ENCODE peak calls at places on chromosomes 5 and 9, in six cellular contexts. W, P, R, E, K and J are unnamed samples. For H3K36me3, the result is how much of the 10 kb centered on the place peaks cover.

GRCh38 chr5:30959238-30959637 is 234.2 kb upstream of the CDH6 start:
- DNase-seq in W (no peak), P (no peak), R (no peak), E (no peak), K (no peak), J (no peak)

GRCh38 chr9:13513710-13514444 is 234.4 kb upstream of the MPDZ start:
- DNase-seq in W (no peak), P (no peak), R (no peak), E (no peak), K (no peak), J (no peak)

GRCh38 chr9:124388275-124389048 is 26.8 kb downstream of the PSMB7 start:
- DNase-seq in W (no peak), P (peak), R (peak), E (no peak), K (no peak), J (no peak)

GRCh38 chr9:130227833-130228232 is 37.7 kb upstream of the HMCN2 start:
- DNase-seq in W (no peak), P (no peak), R (no peak), E (no peak), K (no peak), J (no peak)

GRCh38 chr9:7570107-7570720 is 229.4 kb downstream of the DMAC1 start:
- DNase-seq in W (peak), P (peak), R (peak), E (peak), K (no peak), J (no peak)

GRCh38 chr5:151205411-151205810 is 18.5 kb downstream of the CCDC69 start:
- DNase-seq in W (no peak), P (no peak), R (no peak), E (no peak), K (no peak), J (peak)

GRCh38 chr5:132905938-132906337 is 32.5 kb downstream of the LEAP2 start:
- DNase-seq in W (no peak), P (no peak), R (peak), E (no peak), K (no peak), J (no peak)

GRCh38 chr5:172491481-172491880 is 37.2 kb upstream of the SH3PXD2B start:
- DNase-seq in W (peak), P (no peak), R (no peak), E (no peak), K (no peak), J (peak)

GRCh38 chr9:93896093-93896492 is 59.1 kb downstream of the BARX1 start:
- DNase-seq in W (peak), P (no peak), R (no peak), E (no peak), K (no peak), J (peak)

GRCh38 chr9:7186175-7186574 is 428.4 kb downstream of the KDM4C start:
- DNase-seq in W (no peak), P (peak), R (peak), E (no peak), K (no peak), J (no peak)

GRCh38 chr9:130495067-130495466 is 50.3 kb downstream of the ASS1 start:
- DNase-seq in W (no peak), P (no peak), R (no peak), E (no peak), K (no peak), J (no peak)

GRCh38 chr9:117744856-117745389 is 40.7 kb downstream of the TLR4 start:
- DNase-seq in W (no peak), P (no peak), R (no peak), E (no peak), K (no peak), J (no peak)

GRCh38 chr5:56816546-56817081 is 1.3 kb downstream of the MAP3K1 start:
- DNase-seq in W (peak), P (peak), R (peak), E (peak), K (peak), J (peak)

GRCh38 chr5:94745786-94746730 is 127.6 kb downstream of the SLF1 start:
- DNase-seq in W (no peak), P (no peak), R (no peak), E (no peak), K (no peak), J (no peak)

GRCh38 chr5:1874820-1875219 is 7.9 kb downstream of the IRX4 start:
- DNase-seq in W (no peak), P (no peak), R (no peak), E (no peak), K (no peak), J (no peak)

GRCh38 chr5:74424162-74424868 is 216.2 kb downstream of the ENC1 start:
- DNase-seq in W (no peak), P (no peak), R (peak), E (peak), K (no peak), J (no peak)

DNA sequence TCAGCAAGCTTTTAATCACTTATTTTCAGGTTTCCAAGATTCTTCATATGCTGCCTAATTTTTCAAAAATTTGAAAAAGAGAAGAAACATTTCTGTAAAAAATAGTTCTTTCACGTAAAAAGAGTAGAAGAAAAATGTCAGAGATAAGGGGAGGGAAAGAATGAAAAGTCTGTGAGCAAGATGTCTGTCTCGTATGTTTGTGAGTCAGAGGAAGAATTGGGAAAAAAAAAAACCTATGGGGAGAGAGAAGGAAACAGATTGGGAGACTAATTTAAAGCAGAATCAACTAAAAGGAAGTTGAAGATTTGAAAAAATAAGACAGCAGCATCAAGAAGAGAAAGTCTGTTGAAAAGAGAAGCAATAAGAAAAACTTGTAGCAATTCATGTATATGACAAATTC is 456.3 kb downstream of the HINT1 start:
- DNase-seq in W (no peak), P (no peak), R (no peak), E (no peak), K (no peak), J (no peak)
- H3K27ac ChIP-seq in W (no peak), P (no peak), R (no peak), E (no peak), K (no peak), J (no peak)

GRCh38 chr5:76270214-76270613 is 132.9 kb upstream of the IQGAP2 start:
- DNase-seq in W (no peak), P (no peak), R (no peak), E (no peak), K (no peak), J (no peak)

GRCh38 chr5:76269259-76269958 is 133.7 kb upstream of the IQGAP2 start:
- DNase-seq in W (no peak), P (no peak), R (no peak), E (no peak), K (no peak), J (no peak)

GRCh38 chr5:76274566-76274965 is 128.5 kb upstream of the IQGAP2 start:
- DNase-seq in W (no peak), P (no peak), R (no peak), E (no peak), K (no peak), J (no peak)

GRCh38 chr5:76273491-76273890 is 129.6 kb upstream of the IQGAP2 start:
- DNase-seq in W (peak), P (no peak), R (no peak), E (no peak), K (no peak), J (no peak)

DNA sequence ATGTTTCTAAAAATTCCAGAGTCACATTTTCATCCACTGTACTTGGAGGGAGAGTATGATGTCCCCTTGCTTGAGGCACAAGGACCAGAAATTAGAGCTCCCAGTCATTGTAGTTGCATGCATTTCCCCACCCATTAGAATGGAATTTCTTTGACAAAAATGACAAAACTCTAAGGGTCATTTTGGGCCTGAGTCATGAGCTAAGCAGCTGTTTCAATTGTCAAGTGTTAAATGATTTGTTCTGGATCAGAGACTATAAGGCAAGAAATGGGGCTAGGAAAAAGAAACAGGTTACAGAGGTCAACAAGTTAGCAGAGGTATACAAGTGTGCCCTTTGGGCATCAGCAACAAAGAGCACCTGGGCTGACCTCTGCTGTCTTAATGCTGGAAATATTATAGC is 131.2 kb upstream of the IQGAP2 start:
- DNase-seq in W (no peak), P (no peak), R (no peak), E (no peak), K (no peak), J (no peak)
- TF ChIP-seq EP300 in W (no peak), P (no peak), R (no peak), E (no peak), K (no peak), J (no peak)

DNA sequence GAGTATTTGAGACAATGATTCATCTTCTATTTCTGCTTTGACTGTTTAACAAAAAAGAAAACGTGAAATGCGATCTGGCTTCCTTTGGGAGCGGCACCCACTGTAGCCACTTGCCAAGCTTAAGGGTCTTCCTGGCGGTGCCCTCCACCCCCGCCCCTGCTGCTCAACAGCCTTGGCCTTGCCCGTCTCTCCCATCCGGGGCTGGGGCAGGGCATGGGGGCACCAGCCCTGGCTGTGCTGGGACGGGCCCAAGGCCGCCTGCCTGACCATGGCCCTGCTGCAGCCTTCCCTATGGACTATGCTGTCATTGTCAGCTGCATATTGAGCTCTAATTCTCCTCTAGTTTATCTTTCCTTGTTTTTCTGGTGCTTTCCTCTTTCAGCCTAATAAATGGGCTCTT is 115.8 kb upstream of the CACNA1B start:
- DNase-seq in W (no peak), P (no peak), R (no peak), E (no peak), K (no peak), J (no peak)
- H3K36me3 ChIP-seq in W (under half), P (half or more), R (under half), E (half or more), K (under half), J (half or more)

DNA sequence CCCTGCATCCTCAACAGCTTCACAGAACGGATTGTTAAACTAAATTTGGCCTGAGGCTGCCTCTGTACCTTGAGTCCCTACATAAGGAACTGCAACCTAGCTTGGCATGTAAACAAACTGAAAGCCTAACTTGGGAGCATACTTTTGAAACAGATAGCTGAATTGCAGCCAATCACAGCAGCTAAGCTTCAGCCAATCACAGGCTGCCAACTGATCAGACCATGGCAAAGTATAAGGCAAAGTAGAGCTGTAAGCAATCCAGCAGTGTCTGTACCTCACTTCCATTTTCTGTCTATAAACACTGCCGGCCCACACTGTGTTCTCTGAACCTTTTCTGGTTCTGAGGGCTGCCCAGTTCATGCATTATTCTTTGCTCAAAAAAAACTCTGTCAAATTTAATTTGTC is 8.9 kb upstream of the ZNF483 start:
- DNase-seq in W (no peak), P (no peak), R (peak), E (no peak), K (no peak), J (no peak)
- H3K27ac ChIP-seq in W (no peak), P (no peak), R (peak), E (no peak), K (no peak), J (no peak)

DNA sequence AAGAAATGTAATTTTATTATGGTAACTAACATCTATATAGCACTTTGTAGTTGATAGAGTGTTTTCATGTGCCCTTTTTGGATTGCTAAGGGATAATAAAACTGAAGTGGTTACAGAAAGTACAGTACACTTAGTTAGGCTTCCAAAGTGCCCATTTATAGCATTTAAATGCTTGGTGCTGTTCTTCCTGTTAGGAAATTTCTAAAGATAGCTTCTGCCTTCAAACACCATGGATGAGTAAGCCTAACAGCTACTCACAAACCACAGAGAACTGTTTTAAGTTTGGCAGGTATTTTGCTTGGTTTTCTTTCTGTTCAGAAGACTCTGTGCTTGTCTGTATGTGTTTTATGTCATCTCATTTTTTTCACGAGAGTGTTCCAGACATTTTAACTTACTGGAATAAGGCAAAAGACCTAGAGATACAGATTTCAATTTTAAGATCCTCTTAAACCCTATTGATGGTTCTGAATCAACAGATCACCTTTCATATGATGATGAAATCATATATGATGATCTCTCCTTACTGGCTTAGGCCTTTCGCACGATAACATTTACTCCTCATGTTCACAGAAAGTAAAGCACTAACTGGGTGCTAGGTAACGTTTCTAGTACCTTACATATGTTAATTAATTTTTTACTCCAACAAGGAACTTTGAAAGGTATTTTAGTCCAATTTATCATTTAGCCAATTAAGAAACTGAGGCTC is 4.4 kb downstream of the RIMOC1 start:
- DNase-seq in W (no peak), P (no peak), R (no peak), E (no peak), K (no peak), J (no peak)
- TF ChIP-seq EP300 in W (no peak), P (no peak), R (no peak), E (no peak), K (no peak), J (no peak)

DNA sequence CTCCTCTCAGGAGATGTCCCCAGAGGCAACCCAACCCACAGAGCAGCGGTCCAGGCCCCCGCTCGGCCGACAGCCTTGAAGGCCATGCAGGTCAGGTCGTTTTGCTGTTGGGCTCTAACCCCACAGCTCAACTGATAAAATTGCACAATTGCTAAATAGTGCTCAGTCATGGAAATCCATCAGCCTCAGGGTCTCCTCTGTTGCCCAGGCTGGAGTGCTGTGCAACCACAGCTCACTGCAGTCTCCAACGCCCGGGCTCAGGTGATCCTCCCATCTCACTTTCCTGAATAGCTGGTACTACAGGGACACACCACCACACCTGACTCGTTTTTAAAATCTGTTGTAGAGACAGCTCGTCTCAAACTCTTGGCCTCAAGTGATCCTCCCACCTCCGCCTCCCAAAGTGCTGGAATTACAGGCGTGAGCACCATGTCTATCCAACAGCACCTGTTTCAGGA is 18.3 kb downstream of the BRD3OS start:
- DNase-seq in W (no peak), P (no peak), R (no peak), E (no peak), K (no peak), J (no peak)
- H3K36me3 ChIP-seq in W (under half), P (under half), R (under half), E (half or more), K (under half), J (half or more)

DNA sequence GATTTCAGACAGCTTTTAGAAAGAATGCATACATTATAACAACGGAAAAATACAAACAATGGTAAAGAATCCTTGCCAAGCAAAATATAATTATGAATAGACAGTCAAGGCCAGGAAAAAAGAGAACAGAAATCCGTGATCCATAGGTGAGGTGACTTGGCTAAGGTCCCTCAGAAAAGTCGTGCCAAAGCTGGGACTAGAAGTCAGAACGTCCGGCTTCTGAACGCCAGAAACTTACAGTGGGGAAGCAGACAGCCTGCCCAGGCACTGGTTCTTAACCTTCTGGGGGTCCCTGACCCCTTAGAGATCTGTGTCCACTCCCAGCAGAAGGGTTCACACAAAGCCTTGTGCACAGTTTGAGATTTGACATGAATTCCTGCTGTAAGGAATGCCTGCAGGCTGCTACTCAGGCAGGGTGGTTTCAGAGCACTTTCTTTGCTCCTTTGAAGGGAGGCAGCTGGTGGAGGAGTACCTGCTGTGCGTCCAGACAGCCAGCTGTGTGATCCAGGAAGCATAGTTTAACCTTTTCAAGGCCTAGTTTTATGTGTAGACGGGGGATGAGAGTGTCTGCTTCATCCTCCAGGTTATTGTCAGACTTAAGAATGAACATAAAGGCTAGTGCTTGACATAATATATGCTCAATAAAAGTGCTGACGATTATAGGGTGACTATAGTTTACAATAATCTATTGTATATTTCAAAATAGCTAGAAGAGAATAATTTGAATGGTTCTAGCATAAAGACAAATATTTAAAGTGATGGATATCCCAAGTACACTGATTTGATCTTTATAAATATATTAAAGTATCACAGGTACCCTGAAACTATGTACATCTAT is 852 bp downstream of the ARHGEF37 start:
- DNase-seq in W (peak), P (no peak), R (no peak), E (no peak), K (no peak), J (no peak)
- H3K27ac ChIP-seq in W (peak), P (no peak), R (no peak), E (peak), K (no peak), J (peak)

DNA sequence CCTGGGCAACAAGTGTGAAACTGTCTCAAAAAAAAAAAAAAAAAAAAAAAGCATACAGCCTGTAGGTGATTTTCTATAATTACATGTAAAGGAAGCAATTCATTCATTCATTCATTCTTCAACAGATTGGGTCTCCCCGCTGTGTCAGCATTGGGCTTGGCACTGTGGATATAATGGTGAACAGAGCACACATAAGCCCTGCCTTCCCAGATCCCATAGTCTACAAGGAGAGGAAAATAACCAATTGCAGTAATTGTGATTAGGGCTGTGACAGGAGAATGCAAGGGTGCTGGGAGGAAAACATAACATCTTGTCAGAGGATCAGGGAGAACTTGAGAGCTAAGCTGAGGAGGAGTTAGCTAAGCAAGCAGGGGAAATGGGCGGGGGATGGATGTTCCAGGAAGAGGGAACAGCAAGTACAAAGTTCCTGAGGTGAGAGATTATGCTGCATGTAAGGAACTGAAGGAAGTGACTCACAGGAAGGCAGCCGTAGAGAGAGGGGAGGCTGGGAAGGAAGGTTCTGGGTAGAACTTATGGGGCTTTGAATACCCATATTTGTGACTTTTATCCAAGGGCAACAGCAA is 24.0 kb upstream of the KLF9 start:
- DNase-seq in W (peak), P (peak), R (peak), E (peak), K (no peak), J (no peak)
- TF ChIP-seq EP300 in W (peak), P (peak), R (no peak), E (peak), K (no peak), J (peak)

GRCh38 chr9:37442556-37442955 is 20.1 kb downstream of the GRHPR start:
- DNase-seq in W (no peak), P (peak), R (no peak), E (no peak), K (no peak), J (no peak)
- H3K36me3 ChIP-seq in W (under half), P (half or more), R (under half), E (half or more), K (under half), J (under half)